ENCODE peak calls at places on chromosomes 6 and 20, in four cellular contexts. R is thyroid gland, U is ovary, E is A549. B is an unnamed sample. For H3K4me1, the result is how much of the 10 kb centered on the place peaks cover.

GRCh38 chr20:49400904-49401303 is 81.6 kb downstream of the KCNB1 start:
- DNase-seq in R (no peak), U (no peak), E (no peak), B (no peak)

GRCh38 chr6:132973556-132973993 is 159.2 kb downstream of the RPS12 start:
- DNase-seq in R (no peak), U (no peak), E (no peak), B (no peak)

GRCh38 chr6:73613806-73614536 is 39.8 kb downstream of the SLC17A5 start:
- DNase-seq in R (no peak), U (no peak), E (no peak), B (no peak)

GRCh38 chr20:10429443-10429981 is 4.5 kb downstream of the MKKS start:
- DNase-seq in R (no peak), U (no peak), E (no peak), B (no peak)

GRCh38 chr6:111631930-111632460 is 26.3 kb upstream of the TRAF3IP2 start:
- DNase-seq in R (no peak), U (no peak), E (no peak), B (no peak)

GRCh38 chr6:3761989-3762270 is 10.4 kb upstream of the PXDC1 start:
- DNase-seq in R (no peak), U (no peak), E (no peak), B (no peak)

GRCh38 chr6:13453771-13454251 is 33.6 kb downstream of the GFOD1 start:
- DNase-seq in R (no peak), U (no peak), E (peak), B (no peak)

GRCh38 chr20:50308513-50309279 is 118.1 kb downstream of the CEBPB start:
- DNase-seq in R (peak), U (peak), E (peak), B (peak)

GRCh38 chr6:107419747-107420146 is 39.6 kb downstream of the PDSS2 start:
- DNase-seq in R (no peak), U (no peak), E (no peak), B (no peak)

GRCh38 chr6:69663215-69663614 is 133.6 kb downstream of the LMBRD1 start:
- DNase-seq in R (no peak), U (no peak), E (no peak), B (no peak)

DNA sequence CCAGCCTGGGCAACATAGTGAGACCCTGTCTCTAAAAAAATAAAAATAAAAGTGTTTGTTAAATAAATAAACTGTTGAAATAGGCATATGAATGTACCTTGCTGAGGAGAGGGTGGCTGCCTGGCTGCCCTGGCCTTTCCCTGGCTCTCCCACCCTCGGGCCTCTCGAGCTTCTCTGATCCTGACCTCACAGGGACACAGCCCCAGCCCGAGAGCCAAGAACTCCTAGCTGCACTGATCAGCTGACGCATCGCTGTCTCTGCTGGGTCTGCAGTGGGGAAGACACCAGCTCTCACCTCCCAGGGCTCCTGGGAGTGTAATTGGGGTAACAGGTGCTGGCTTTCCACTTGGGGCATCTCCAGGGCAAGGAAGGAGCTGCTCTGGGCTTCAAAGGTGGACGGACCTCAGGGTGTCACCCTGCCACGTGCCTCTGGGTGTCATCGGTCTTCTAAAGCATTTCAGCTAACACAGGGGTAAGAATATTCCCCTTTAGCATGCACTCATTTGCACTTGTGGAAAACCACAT is 6.9 kb downstream of the TCF15 start:
- DNase-seq in R (no peak), U (no peak), E (no peak), B (no peak)
- H3K4me1 ChIP-seq in R (under half), U (under half), E (under half), B (under half)

DNA sequence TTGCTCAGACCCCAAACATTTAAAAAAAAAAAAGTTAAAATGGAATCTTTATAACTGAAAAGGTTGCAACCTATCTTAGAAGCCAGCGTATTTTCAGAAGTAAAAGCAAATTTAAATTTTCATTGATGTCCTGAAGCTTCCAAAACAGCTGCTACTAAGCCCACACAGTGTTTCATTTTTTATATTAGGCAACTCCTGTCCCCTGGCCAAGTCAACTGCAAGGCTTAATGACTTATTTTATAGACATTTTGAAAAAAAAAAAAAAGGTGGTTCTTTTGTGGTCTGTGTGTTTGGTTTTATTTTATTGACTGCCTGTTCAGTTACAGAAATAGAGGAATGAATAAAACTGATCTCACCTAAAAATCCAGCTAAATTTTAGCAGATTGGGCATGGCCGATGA is 13.0 kb downstream of the CFAP61 start:
- DNase-seq in R (no peak), U (no peak), E (no peak), B (no peak)
- H3K27ac ChIP-seq in R (no peak), U (no peak), E (no peak), B (no peak)

GRCh38 chr6:15674690-15675386 is 12.0 kb upstream of the DTNBP1 start:
- DNase-seq in R (no peak), U (no peak), E (no peak), B (no peak)
- H3K4me3 ChIP-seq in R (no peak), U (no peak), E (no peak), B (no peak)

GRCh38 chr20:25045343-25045712 is 12.6 kb downstream of the ACSS1 start:
- DNase-seq in R (peak), U (no peak), E (no peak), B (no peak)
- H3K4me1 ChIP-seq in R (under half), U (under half), E (under half), B (half or more)

GRCh38 chr20:62952373-62953166 is at the start of gene SLC17A9:
- DNase-seq in R (peak), U (peak), E (no peak), B (peak)
- H3K27ac ChIP-seq in R (peak), U (peak), E (no peak), B (no peak)

DNA sequence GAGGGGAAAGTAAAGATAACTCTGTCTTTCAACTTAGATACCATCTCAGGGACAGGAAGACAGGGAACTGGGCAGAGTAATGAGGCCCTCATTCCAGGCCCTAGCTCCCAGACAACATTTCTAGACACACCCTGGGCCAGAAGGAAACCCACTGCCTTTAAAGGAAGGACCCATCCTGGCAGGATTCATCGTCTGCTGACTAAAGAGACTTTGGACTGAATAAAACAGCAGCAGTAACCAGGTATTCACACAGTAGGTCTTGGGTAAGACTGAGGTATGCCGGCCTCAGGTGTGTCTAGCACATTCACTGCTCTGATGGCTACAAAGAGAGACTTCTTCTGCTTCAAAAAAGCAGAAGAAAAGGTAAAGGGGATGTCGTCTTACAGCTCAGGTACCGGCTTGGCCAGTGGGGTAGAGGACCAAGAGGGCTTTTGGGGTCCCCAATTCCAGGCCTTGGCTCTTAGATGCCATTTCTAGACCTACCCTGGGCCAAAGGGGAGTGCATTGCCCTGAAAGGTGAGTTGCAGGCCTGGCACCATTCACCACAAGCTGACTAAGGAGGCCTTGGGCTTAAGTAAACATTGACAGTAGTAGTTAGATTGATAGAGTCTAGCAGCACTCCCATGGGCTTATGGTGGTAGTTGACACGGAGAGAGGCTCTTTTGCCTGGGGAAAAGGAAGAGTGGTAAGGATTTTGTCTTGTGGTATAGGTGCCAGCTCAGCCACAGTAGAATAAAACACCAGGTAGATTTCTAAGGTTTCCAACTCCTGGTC is 13.4 kb downstream of the SNX14 start:
- DNase-seq in R (no peak), U (no peak), E (no peak), B (no peak)
- H3K4me3 ChIP-seq in R (no peak), U (no peak), E (no peak), B (no peak)

GRCh38 chr20:32112862-32113261 is 3.3 kb downstream of the TM9SF4 start:
- DNase-seq in R (no peak), U (no peak), E (no peak), B (no peak)
- H3K4me1 ChIP-seq in R (under half), U (under half), E (under half), B (under half)

GRCh38 chr20:31682352-31682751 is 40.3 kb downstream of the BCL2L1 start:
- DNase-seq in R (no peak), U (no peak), E (no peak), B (no peak)

GRCh38 chr20:31680286-31681127 is 42.2 kb downstream of the BCL2L1 start:
- DNase-seq in R (no peak), U (no peak), E (no peak), B (no peak)

GRCh38 chr20:31682927-31683326 is 39.7 kb downstream of the BCL2L1 start:
- DNase-seq in R (no peak), U (no peak), E (no peak), B (no peak)

GRCh38 chr20:31681128-31681727 is 41.4 kb downstream of the BCL2L1 start:
- DNase-seq in R (no peak), U (no peak), E (no peak), B (no peak)

DNA sequence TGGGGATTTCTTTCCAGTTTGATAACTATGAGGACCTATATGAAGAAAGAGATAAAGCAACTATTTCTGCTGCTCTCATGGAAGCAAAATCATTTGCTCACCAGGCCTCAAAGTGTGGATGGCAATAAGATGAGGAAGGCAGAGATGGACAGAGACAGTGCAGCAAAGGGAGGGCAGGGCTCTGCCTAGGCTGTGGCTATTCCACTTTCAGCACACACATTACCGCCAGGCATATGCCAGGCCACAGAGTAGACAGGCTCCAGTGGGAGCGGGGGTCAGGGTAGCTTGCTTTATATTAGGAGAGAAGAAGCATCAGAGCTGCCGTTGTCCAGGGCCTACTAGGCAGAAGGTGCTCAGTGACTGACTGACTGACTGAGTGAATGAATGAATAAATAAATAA is 40.9 kb downstream of the BCL2L1 start:
- DNase-seq in R (no peak), U (no peak), E (no peak), B (no peak)
- H3K27ac ChIP-seq in R (peak), U (no peak), E (peak), B (no peak)

B was measured in pancreas.